ENCODE peak calls at places on chromosome 9, in four cellular contexts. L, V, O and S are unnamed samples.

GRCh38 chr9:29968831-29969230 is 2395.6 kb upstream of the C9orf72 start:
- DNase-seq in V (no peak), O (no peak), L (no peak), S (no peak)

GRCh38 chr9:76433851-76434250 is 25.1 kb upstream of the GCNT1 start:
- DNase-seq in L (no peak), O (no peak), V (no peak), S (no peak)

GRCh38 chr9:17782750-17783149 is 203.9 kb downstream of the SH3GL2 start:
- DNase-seq in L (no peak), O (no peak), V (no peak), S (no peak)

GRCh38 chr9:91033802-91034201 is 232.2 kb downstream of the SYK start:
- DNase-seq in V (peak), L (peak), O (peak), S (peak)

GRCh38 chr9:127345566-127345965 is 51.4 kb upstream of the SLC2A8 start:
- DNase-seq in L (no peak), V (no peak), O (no peak), S (no peak)

GRCh38 chr9:13239208-13239607 is 40.3 kb downstream of the MPDZ start:
- DNase-seq in L (no peak), O (no peak), V (no peak), S (no peak)

GRCh38 chr9:93613174-93613573 is 36.8 kb downstream of the PHF2 start:
- DNase-seq in O (peak), L (no peak), V (no peak), S (no peak)

GRCh38 chr9:97470076-97470475 is 31.4 kb upstream of the TMOD1 start:
- DNase-seq in O (peak), L (no peak), V (no peak), S (peak)

GRCh38 chr9:126690431-126691051 is 76.8 kb downstream of the LMX1B start:
- DNase-seq in O (peak), L (no peak), V (peak), S (peak)

GRCh38 chr9:35518981-35519679 is 29.2 kb downstream of the RUSC2 start:
- DNase-seq in L (no peak), O (no peak), V (no peak), S (no peak)

GRCh38 chr9:120713257-120714087 is 798 bp downstream of the MEGF9 start:
- DNase-seq in V (peak), O (peak), L (no peak), S (peak)
- TF ChIP-seq JUN in V (no peak), O (no peak), L (no peak), S (no peak)

GRCh38 chr9:113199683-113200329 is 21.3 kb downstream of the FKBP15 start:
- DNase-seq in V (no peak), O (no peak), L (no peak), S (no peak)

GRCh38 chr9:113210815-113211214 is 10.3 kb downstream of the FKBP15 start:
- DNase-seq in V (no peak), L (no peak), O (no peak), S (no peak)

GRCh38 chr9:113205449-113206247 is 15.4 kb downstream of the FKBP15 start:
- DNase-seq in O (no peak), V (no peak), L (no peak), S (no peak)
- TF ChIP-seq SP1 in O (no peak), V (no peak), L (no peak), S (no peak)

GRCh38 chr9:4891674-4892073 is 93.4 kb upstream of the JAK2 start:
- DNase-seq in V (no peak), O (no peak), L (no peak), S (no peak)

GRCh38 chr9:4887556-4887955 is 94.8 kb downstream of the RCL1 start:
- DNase-seq in L (no peak), O (no peak), V (no peak), S (no peak)

GRCh38 chr9:4892501-4893194 is 92.4 kb upstream of the JAK2 start:
- DNase-seq in V (no peak), O (no peak), L (no peak), S (no peak)

GRCh38 chr9:4890929-4891328 is 94.1 kb upstream of the JAK2 start:
- DNase-seq in L (no peak), V (no peak), O (no peak), S (no peak)

GRCh38 chr9:4890242-4890641 is 94.8 kb upstream of the JAK2 start:
- DNase-seq in O (no peak), V (no peak), L (no peak), S (no peak)
- TF ChIP-seq JUN in O (no peak), V (no peak), L (no peak), S (no peak)

DNA sequence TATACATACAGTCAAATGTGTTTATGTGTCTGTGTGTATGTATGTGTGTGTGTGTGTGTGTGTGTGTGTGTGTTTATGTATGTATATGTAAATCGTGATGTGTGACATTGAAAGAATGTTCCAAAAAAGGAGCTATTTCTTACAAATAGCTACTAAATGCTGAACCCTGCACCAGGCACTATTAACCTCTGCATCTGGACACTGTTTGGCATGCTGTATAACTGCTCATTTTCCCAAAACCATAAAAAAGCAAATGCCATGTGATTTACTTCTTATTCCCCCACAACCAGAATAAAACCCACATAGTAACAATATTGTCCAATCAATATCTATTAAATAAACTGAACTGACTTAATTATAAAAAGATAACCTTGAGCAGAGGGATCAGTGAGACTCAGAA is 91.1 kb downstream of the NR6A1 start:
- DNase-seq in O (no peak), V (no peak), L (no peak), S (no peak)
- TF ChIP-seq SP1 in O (no peak), V (no peak), L (no peak), S (no peak)

DNA sequence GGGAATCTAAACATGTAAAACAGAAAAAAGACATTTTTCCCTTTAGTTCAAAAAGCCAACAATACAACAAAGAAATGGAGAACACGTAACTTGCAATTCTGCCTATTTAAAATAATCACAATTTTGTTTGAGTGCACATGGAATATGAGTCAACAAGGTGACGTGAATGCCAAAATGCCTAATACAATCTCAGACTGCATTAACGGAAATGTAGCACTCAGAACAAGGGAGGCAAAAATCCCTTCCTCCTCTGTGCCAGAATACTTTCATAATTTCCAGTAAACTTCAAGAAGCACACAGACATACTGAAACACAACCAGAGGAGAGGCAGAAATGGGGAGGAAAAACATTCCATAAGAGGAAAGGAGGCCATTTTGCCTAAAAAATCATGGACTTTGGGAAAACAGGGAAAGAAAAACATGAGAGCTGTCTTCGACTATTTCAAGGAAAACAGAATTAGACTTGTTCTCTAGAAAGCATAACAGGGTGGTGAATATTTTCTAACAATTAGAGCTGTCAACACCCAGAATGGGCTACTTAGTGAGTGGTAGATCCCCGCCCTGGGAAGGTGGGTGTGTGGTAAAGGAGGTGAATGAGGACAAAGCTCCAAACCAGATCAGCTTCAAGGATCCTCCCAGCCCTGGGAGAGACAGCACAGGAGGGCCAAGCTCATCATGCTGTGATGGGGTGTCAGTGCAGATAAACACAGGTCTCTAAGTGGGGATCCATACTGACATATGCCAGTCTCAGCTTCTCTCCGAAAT is 48.2 kb downstream of the ABCA1 start:
- DNase-seq in O (no peak), L (no peak), V (no peak), S (no peak)
- TF ChIP-seq JUN in O (no peak), L (no peak), V (no peak), S (no peak)

GRCh38 chr9:16743375-16743774 is 127.1 kb downstream of the BNC2 start:
- DNase-seq in O (no peak), L (no peak), V (no peak), S (no peak)

GRCh38 chr9:16744386-16744785 is 126.1 kb downstream of the BNC2 start:
- DNase-seq in O (no peak), L (no peak), V (no peak), S (no peak)
- TF ChIP-seq SP1 in O (no peak), L (no peak), V (no peak), S (no peak)

GRCh38 chr9:98899399-98900056 is 44.2 kb upstream of the COL15A1 start:
- DNase-seq in V (no peak), O (no peak), L (no peak), S (no peak)
- TF ChIP-seq JUN in V (no peak), O (no peak), L (no peak), S (no peak)

GRCh38 chr9:136695435-136695895 is 8.2 kb upstream of the AGPAT2 start:
- DNase-seq in V (no peak), L (no peak), O (no peak), S (no peak)
- TF ChIP-seq SP1 in V (no peak), L (no peak), O (no peak), S (no peak)

GRCh38 chr9:72665421-72665820 is 144.0 kb downstream of the TMC1 start:
- DNase-seq in V (no peak), L (no peak), O (no peak), S (no peak)
- TF ChIP-seq JUN in V (no peak), L (no peak), O (no peak), S (no peak)